ENCODE peak calls at places on chromosomes 1 and 21, in five cellular contexts. W is HCT116, U is OCI-LY7, L is hepatocyte, C is SK-N-SH. M is an unnamed sample. For H3K4me1 and H3K9me3, the result is how much of the 10 kb centered on the place peaks cover.

GRCh38 chr1:89941110-89941770 is 53.7 kb upstream of the ZNF326 start:
- DNase-seq in W (no peak), U (peak), L (no peak), C (no peak), M (peak)

GRCh38 chr1:186155594-186155993 is 219.5 kb downstream of the TPR start:
- DNase-seq in W (peak), U (peak), L (peak), C (peak), M (peak)

GRCh38 chr1:63330331-63330916 is 8.1 kb downstream of the FOXD3 start:
- DNase-seq in W (no peak), U (no peak), L (no peak), C (no peak), M (peak)

GRCh38 chr1:116663821-116664220 is 3.7 kb downstream of the IGSF3 start:
- DNase-seq in W (no peak), U (no peak), L (no peak), C (no peak), M (no peak)

GRCh38 chr21:40053007-40053406 is 185.8 kb downstream of the PCP4 start:
- DNase-seq in W (no peak), U (no peak), L (peak), C (peak), M (no peak)

GRCh38 chr1:231326248-231326647 is 11.4 kb downstream of the EXOC8 start:
- DNase-seq in W (no peak), U (no peak), L (no peak), C (no peak), M (no peak)

GRCh38 chr21:44482581-44483287 is 27.4 kb downstream of the LRRC3 start:
- DNase-seq in W (no peak), U (no peak), L (peak), C (no peak), M (no peak)

GRCh38 chr1:8389962-8390535 is 72.1 kb downstream of the SLC45A1 start:
- DNase-seq in W (no peak), U (no peak), L (no peak), C (no peak), M (no peak)

GRCh38 chr21:16713331-16714114 is 799.3 kb upstream of the CXADR start:
- DNase-seq in W (no peak), U (no peak), L (no peak), C (no peak), M (no peak)

GRCh38 chr1:19420606-19421005 is 64.7 kb downstream of the CAPZB start:
- DNase-seq in W (no peak), U (no peak), L (no peak), C (no peak), M (no peak)

GRCh38 chr1:219639843-219640606 is 27.1 kb upstream of the ZC3H11B start:
- DNase-seq in W (no peak), U (no peak), L (no peak), C (no peak), M (no peak)

GRCh38 chr21:26471116-26471505 is 102.0 kb downstream of the CYYR1 start:
- DNase-seq in W (no peak), U (no peak), L (no peak), C (no peak), M (no peak)

GRCh38 chr1:226598455-226598849 is 49.9 kb downstream of the STUM start:
- DNase-seq in W (no peak), U (no peak), L (no peak), C (no peak), M (no peak)

GRCh38 chr1:6262570-6263420 is 1.9 kb upstream of the GPR153 start:
- DNase-seq in W (no peak), U (no peak), L (no peak), C (no peak), M (no peak)

GRCh38 chr1:243950166-243950565 is 100.1 kb upstream of the AKT3 start:
- DNase-seq in W (no peak), U (no peak), L (peak), C (no peak), M (no peak)

GRCh38 chr1:209871006-209871405 is 43.2 kb downstream of the UTP25 start:
- DNase-seq in W (no peak), U (no peak), L (no peak), C (no peak), M (peak)

GRCh38 chr1:63523738-63524137 is 413 bp downstream of the EFCAB7 start:
- DNase-seq in W (no peak), U (peak), L (peak), C (peak), M (peak)

GRCh38 chr1:24805534-24806301 is 60.5 kb downstream of the CLIC4 start:
- DNase-seq in W (no peak), U (no peak), L (no peak), C (no peak), M (no peak)

GRCh38 chr1:93708734-93709481 is 27.3 kb upstream of the BCAR3 start:
- DNase-seq in W (no peak), U (peak), L (peak), C (peak), M (no peak)

GRCh38 chr1:230570724-230571390 is 71.4 kb upstream of the COG2 start:
- DNase-seq in W (no peak), U (no peak), L (no peak), C (no peak), M (no peak)

GRCh38 chr1:67241200-67241746 is 66.4 kb upstream of the IL12RB2 start:
- DNase-seq in W (no peak), U (no peak), L (no peak), C (no peak), M (no peak)

GRCh38 chr1:192284927-192285326 is 31.9 kb upstream of the RGS21 start:
- DNase-seq in W (no peak), U (no peak), L (no peak), C (no peak), M (no peak)
- TF ChIP-seq EZH2phosphoT487 in W (no peak), U (no peak), L (no peak), C (no peak), M (no peak)

GRCh38 chr1:17768651-17769241 is 13.6 kb downstream of the ACTL8 start:
- DNase-seq in W (no peak), U (no peak), L (peak), C (no peak), M (no peak)
- H3K4me1 ChIP-seq in W (under half), U (under half), L (under half), C (under half), M (under half)

GRCh38 chr21:7947422-7947821 is 2574.0 kb upstream of the TPTE start:
- DNase-seq in W (no peak), U (no peak), L (no peak), C (no peak), M (no peak)

GRCh38 chr21:7953058-7953457 is 2568.3 kb upstream of the TPTE start:
- DNase-seq in W (no peak), U (no peak), L (no peak), C (no peak), M (no peak)

GRCh38 chr21:7952648-7953047 is 2568.7 kb upstream of the TPTE start:
- DNase-seq in W (no peak), U (no peak), L (no peak), C (no peak), M (no peak)

GRCh38 chr21:7957713-7958064 is 2563.7 kb upstream of the TPTE start:
- DNase-seq in W (no peak), U (no peak), L (no peak), C (no peak), M (no peak)

DNA sequence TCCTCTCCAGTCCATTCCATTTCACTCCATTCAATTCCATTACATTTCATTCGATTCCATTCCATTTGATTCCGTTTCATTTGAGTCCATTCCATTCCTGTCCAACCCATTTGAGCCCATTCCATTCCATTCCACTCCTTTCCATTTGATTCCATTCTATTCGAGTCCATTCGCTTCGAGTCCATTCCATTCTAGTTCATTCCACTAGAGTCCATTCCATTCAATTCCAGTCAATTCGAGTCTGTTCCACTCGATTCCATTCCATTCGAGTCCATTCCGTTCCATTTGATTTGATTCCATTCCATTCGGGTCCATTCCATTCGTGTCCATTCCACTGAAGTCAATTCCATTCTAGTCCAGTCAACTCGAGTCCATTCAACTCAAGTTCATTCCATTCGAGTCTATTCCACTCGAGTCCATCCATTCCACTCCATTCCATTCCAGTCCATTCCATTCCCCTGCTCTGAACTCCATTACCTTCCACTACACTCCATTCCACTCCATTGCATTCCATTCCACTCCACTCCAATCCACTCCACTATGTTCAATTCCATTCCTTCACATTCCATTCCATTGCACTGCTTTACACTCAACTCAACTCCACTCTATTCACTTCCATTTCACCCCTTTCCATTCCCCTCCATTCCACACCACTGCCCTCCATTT is 2569.4 kb upstream of the TPTE start:
- DNase-seq in W (no peak), U (no peak), L (no peak), C (no peak), M (no peak)
- H3K9me3 ChIP-seq in W (half or more), U (half or more), L (half or more), C (under half), M (half or more)

GRCh38 chr1:28601696-28602095 is 9.6 kb downstream of the RAB42 start:
- DNase-seq in W (peak), U (no peak), L (peak), C (no peak), M (no peak)
- TF ChIP-seq EZH2phosphoT487 in W (no peak), U (no peak), L (no peak), C (no peak), M (no peak)

GRCh38 chr1:10672376-10673050 is 123.9 kb downstream of the CASZ1 start:
- DNase-seq in W (no peak), U (no peak), L (no peak), C (peak), M (no peak)

GRCh38 chr1:10674700-10675598 is 121.5 kb downstream of the CASZ1 start:
- DNase-seq in W (no peak), U (no peak), L (no peak), C (no peak), M (no peak)

GRCh38 chr1:10675813-10676212 is 120.6 kb downstream of the CASZ1 start:
- DNase-seq in W (no peak), U (no peak), L (no peak), C (no peak), M (no peak)

GRCh38 chr1:10673305-10673704 is 123.1 kb downstream of the CASZ1 start:
- DNase-seq in W (no peak), U (no peak), L (no peak), C (no peak), M (no peak)

GRCh38 chr1:10674222-10674621 is 122.2 kb downstream of the CASZ1 start:
- DNase-seq in W (no peak), U (no peak), L (no peak), C (no peak), M (no peak)
- H3K4me1 ChIP-seq in W (under half), U (under half), L (half or more), C (under half), M (half or more)

DNA sequence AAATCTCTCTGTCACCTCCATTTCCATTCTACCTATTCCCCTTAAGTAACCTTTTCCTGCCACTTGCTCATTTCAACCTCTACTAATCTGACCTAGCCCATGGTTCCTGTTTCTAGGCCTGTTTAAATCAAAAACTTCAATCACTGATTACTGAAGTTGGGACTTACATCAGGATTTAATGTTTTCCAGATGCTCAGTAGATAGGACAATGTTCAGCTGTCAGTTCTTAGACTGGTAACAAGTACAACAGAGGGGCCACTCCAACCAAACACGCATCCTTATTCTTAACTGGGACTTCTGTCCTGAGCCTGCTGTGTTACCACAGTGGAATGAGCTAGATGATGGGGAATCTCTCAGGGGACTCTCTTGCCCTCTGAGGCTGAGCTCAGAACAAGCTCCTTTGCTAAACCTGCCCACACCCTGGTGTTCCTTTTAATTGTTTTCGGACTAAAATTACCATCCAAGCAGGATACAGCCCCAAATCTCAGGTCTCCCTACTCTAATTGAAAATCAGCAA is 974.6 kb downstream of the TTLL7 start:
- DNase-seq in W (no peak), U (no peak), L (no peak), C (no peak), M (no peak)
- H3K9me3 ChIP-seq in W (under half), U (under half), L (under half), C (under half), M (under half)

GRCh38 chr1:206895837-206896242 is 1.4 kb upstream of the IL24 start:
- DNase-seq in W (no peak), U (no peak), L (no peak), C (no peak), M (no peak)
- TF ChIP-seq EZH2phosphoT487 in W (no peak), U (no peak), L (no peak), C (no peak), M (no peak)

M was measured in neural progenitor cell.